ENCODE peak calls at places on chromosomes 5 and 9, in seven cellular contexts. R, Q, C, M, E, V and J are unnamed samples.

GRCh38 chr5:52964138-52964537 is 25.0 kb upstream of the ITGA2 start:
- DNase-seq in R (no peak), M (no peak), C (no peak), E (no peak), Q (no peak), V (no peak), J (no peak)

GRCh38 chr9:120481248-120481647 is 98.7 kb downstream of the CDK5RAP2 start:
- DNase-seq in V (no peak), R (no peak), C (no peak), E (no peak), Q (no peak), M (no peak), J (no peak)

GRCh38 chr5:81122271-81122670 is 110.9 kb upstream of the CKMT2 start:
- DNase-seq in V (no peak), E (no peak), R (no peak), M (no peak), C (no peak), Q (no peak), J (no peak)

GRCh38 chr5:55407059-55407684 is 99.4 kb downstream of the MTREX start:
- DNase-seq in Q (no peak), C (no peak), E (no peak), V (no peak), M (no peak), R (no peak), J (no peak)

GRCh38 chr5:58530942-58531490 is 39.8 kb downstream of the GAPT start:
- DNase-seq in M (no peak), C (no peak), E (no peak), V (no peak), Q (no peak), R (no peak), J (no peak)

GRCh38 chr5:171436804-171437285 is 17.4 kb downstream of the FGF18 start:
- DNase-seq in R (no peak), M (no peak), V (no peak), E (no peak), C (no peak), Q (no peak), J (no peak)

GRCh38 chr9:127938298-127938690 is 640 bp upstream of the DPM2 start:
- DNase-seq in M (no peak), Q (no peak), C (no peak), V (no peak), E (no peak), R (no peak), J (no peak)

GRCh38 chr9:99748690-99749089 is 73.0 kb upstream of the NR4A3 start:
- DNase-seq in M (no peak), Q (no peak), R (no peak), C (no peak), E (no peak), V (no peak), J (no peak)

GRCh38 chr9:72454871-72455471 is 66.4 kb upstream of the TMC1 start:
- DNase-seq in C (no peak), M (no peak), Q (no peak), V (no peak), E (no peak), R (no peak), J (no peak)